ENCODE peak calls at places on chromosome 7, in six cellular contexts. N, W, K, A, Z and I are unnamed samples.

GRCh38 chr7:55965805-55966421 is 1.5 kb downstream of the NIPSNAP2 start:
- DNase-seq in N (no peak), W (peak), K (no peak), A (peak), Z (no peak), I (no peak)

GRCh38 chr7:151626422-151627115 is 106.9 kb upstream of the RHEB start:
- DNase-seq in N (no peak), W (peak), K (peak), A (no peak), Z (no peak), I (no peak)

GRCh38 chr7:22333680-22334141 is 23.2 kb downstream of the RAPGEF5 start:
- DNase-seq in N (no peak), W (peak), K (no peak), A (no peak), Z (no peak), I (no peak)

GRCh38 chr7:142194201-142194600 is 63.7 kb downstream of the PRSS58 start:
- DNase-seq in N (no peak), W (no peak), K (no peak), A (no peak), Z (no peak), I (no peak)

GRCh38 chr7:158524749-158525635 is 62.6 kb downstream of the PTPRN2 start:
- DNase-seq in N (no peak), W (no peak), K (no peak), A (no peak), Z (no peak), I (no peak)

GRCh38 chr7:12244694-12245093 is 33.6 kb downstream of the TMEM106B start:
- DNase-seq in N (no peak), W (no peak), K (no peak), A (no peak), Z (no peak), I (no peak)

GRCh38 chr7:110835209-110835608 is 255.7 kb upstream of the LRRN3 start:
- DNase-seq in N (no peak), W (no peak), K (no peak), A (no peak), Z (no peak), I (no peak)

GRCh38 chr7:40341836-40342235 is 207.0 kb downstream of the SUGCT start:
- DNase-seq in N (no peak), W (no peak), K (no peak), A (no peak), Z (no peak), I (no peak)

GRCh38 chr7:151482883-151483699 is 36.6 kb downstream of the RHEB start:
- DNase-seq in N (no peak), W (no peak), K (no peak), A (no peak), Z (no peak), I (no peak)

GRCh38 chr7:143374556-143374955 is 6.6 kb upstream of the ZYX start:
- DNase-seq in N (no peak), W (no peak), K (no peak), A (no peak), Z (no peak), I (no peak)

GRCh38 chr7:120860151-120860550 is 2.2 kb upstream of the TSPAN12 start:
- DNase-seq in N (no peak), W (no peak), K (no peak), A (no peak), Z (no peak), I (no peak)

GRCh38 chr7:2079332-2080068 is 153.2 kb downstream of the MAD1L1 start:
- DNase-seq in N (peak), W (no peak), K (no peak), A (no peak), Z (no peak), I (no peak)

GRCh38 chr7:159119851-159120539 is 24.7 kb downstream of the VIPR2 start:
- DNase-seq in N (no peak), W (no peak), K (no peak), A (no peak), Z (no peak), I (no peak)

GRCh38 chr7:25928549-25929330 is 223.3 kb upstream of the NFE2L3 start:
- DNase-seq in N (no peak), W (peak), K (no peak), A (no peak), Z (no peak), I (no peak)

GRCh38 chr7:106811472-106811871 is 53.6 kb upstream of the PIK3CG start:
- DNase-seq in N (no peak), W (no peak), K (no peak), A (no peak), Z (no peak), I (no peak)

GRCh38 chr7:128856001-128856718 is 6.5 kb upstream of the ATP6V1F start:
- DNase-seq in N (no peak), W (no peak), K (no peak), A (no peak), Z (no peak), I (no peak)

GRCh38 chr7:2474224-2474623 is 2.0 kb downstream of the GRIFIN start:
- DNase-seq in N (no peak), W (no peak), K (no peak), A (no peak), Z (no peak), I (no peak)

GRCh38 chr7:135714534-135715009 is 13.4 kb downstream of the SLC13A4 start:
- DNase-seq in N (no peak), W (no peak), K (peak), A (no peak), Z (no peak), I (no peak)

GRCh38 chr7:104106106-104106505 is 101.7 kb downstream of the ORC5 start:
- DNase-seq in N (no peak), W (no peak), K (no peak), A (no peak), Z (no peak), I (no peak)

GRCh38 chr7:41830271-41830670 is 127.4 kb upstream of the INHBA start:
- DNase-seq in N (no peak), W (no peak), K (no peak), A (no peak), Z (no peak), I (no peak)

GRCh38 chr7:158321936-158322615 is 265.5 kb downstream of the PTPRN2 start:
- DNase-seq in N (no peak), W (no peak), K (no peak), A (no peak), Z (no peak), I (no peak)

GRCh38 chr7:77702451-77703219 is 6.4 kb downstream of the RSBN1L start:
- DNase-seq in N (no peak), W (no peak), K (no peak), A (no peak), Z (no peak), I (no peak)

GRCh38 chr7:125122225-125122624 is 192.6 kb upstream of the POT1 start:
- DNase-seq in N (no peak), W (no peak), K (no peak), A (no peak), Z (no peak), I (no peak)

GRCh38 chr7:32586291-32587221 is 91.3 kb downstream of the AVL9 start:
- DNase-seq in N (no peak), W (no peak), K (no peak), A (peak), Z (no peak), I (no peak)

GRCh38 chr7:101783381-101784181 is 33.8 kb upstream of the CUX1 start:
- DNase-seq in N (no peak), W (no peak), K (peak), A (no peak), Z (no peak), I (no peak)

GRCh38 chr7:112067205-112067604 is 139.0 kb downstream of the DOCK4 start:
- DNase-seq in N (no peak), W (no peak), K (no peak), A (no peak), Z (no peak), I (no peak)

DNA sequence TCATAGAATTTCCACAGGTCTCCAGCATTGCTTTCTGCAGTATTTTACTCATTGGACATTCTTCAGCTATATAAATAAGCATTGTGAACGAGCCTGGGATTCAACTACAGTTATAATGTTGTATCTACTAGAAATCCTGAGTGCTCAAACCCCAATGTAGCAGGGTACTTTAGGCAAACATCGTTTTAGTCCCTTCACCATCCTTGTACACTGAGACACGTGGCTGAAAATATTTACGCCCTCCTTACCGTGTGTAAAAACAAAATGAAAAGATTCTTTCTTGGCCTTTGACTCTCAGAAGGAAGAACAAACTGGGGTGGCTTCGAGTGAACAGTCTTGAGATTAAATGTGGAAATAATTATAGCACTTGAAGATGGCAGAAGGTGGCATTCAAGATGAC is 25.2 kb downstream of the CDK6 start:
- DNase-seq in N (no peak), W (no peak), K (no peak), A (no peak), Z (no peak), I (no peak)
- TF ChIP-seq CTCF in N (no peak), W (no peak), K (no peak), A (no peak), Z (no peak), I (no peak)

DNA sequence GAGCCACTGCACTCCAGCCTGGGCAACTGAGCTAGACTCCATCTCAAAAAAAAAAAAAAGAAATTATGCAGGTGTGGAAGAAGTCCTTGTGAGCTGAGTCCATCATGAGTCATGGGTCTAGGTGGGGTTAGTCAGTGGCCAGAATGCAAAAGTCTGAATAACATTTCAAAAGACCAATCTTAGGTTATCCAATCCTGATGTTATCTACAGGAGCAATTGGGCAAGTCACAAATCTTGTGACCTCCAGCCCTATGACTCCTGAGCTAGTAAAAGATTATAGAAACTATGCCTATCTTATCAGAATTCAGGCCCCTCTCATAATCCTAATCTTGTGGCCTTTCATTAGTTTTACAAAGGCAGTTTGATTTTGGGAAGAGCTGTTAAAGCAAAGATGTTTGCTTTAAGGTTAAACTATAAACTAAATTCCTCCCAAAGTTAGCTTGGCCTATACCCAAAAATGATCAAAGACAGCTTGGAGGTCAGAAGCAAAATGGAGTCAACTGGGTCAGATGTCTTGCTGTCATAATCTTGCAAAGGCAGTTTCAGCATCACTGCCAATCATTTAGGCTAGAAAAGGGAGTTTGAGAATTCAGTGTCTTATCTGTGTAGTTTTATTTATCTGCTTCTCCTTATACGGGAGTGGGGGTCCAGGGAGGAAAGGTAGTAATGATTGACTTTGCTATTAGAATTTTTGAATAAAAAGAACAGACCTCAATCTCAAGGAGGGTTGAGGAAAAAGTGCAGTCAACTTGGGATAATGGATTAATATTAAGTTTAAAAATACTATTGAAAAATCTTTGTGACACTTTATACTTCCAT is 71.2 kb upstream of the TRIM24 start:
- DNase-seq in N (no peak), W (no peak), K (no peak), A (no peak), Z (no peak), I (no peak)
- TF ChIP-seq CTCF in N (no peak), W (no peak), K (no peak), A (no peak), Z (no peak), I (no peak)

GRCh38 chr7:50315193-50315592 is 10.7 kb downstream of the IKZF1 start:
- DNase-seq in N (no peak), W (no peak), K (no peak), A (no peak), Z (no peak), I (no peak)

GRCh38 chr7:50317221-50317678 is 12.7 kb downstream of the IKZF1 start:
- DNase-seq in N (no peak), W (no peak), K (no peak), A (no peak), Z (no peak), I (no peak)

GRCh38 chr7:50314778-50315177 is 10.3 kb downstream of the IKZF1 start:
- DNase-seq in N (no peak), W (no peak), K (no peak), A (no peak), Z (no peak), I (no peak)

GRCh38 chr7:50315739-50316671 is 11.5 kb downstream of the IKZF1 start:
- DNase-seq in N (no peak), W (no peak), K (peak), A (no peak), Z (no peak), I (no peak)

GRCh38 chr7:50317697-50318640 is 13.5 kb downstream of the IKZF1 start:
- DNase-seq in N (no peak), W (no peak), K (no peak), A (no peak), Z (no peak), I (no peak)
- TF ChIP-seq CTCF in N (no peak), W (no peak), K (no peak), A (no peak), Z (no peak), I (no peak)

GRCh38 chr7:30433082-30433481 is 45.5 kb downstream of the NOD1 start:
- DNase-seq in N (peak), W (peak), K (no peak), A (no peak), Z (peak), I (no peak)

GRCh38 chr7:30427296-30428080 is 51.1 kb downstream of the NOD1 start:
- DNase-seq in N (no peak), W (no peak), K (no peak), A (no peak), Z (peak), I (no peak)

GRCh38 chr7:30430777-30431176 is 47.8 kb downstream of the NOD1 start:
- DNase-seq in N (no peak), W (no peak), K (peak), A (no peak), Z (peak), I (no peak)

GRCh38 chr7:30428586-30429530 is 49.7 kb downstream of the NOD1 start:
- DNase-seq in N (no peak), W (no peak), K (no peak), A (no peak), Z (peak), I (no peak)

GRCh38 chr7:30430300-30430699 is 48.3 kb downstream of the NOD1 start:
- DNase-seq in N (peak), W (peak), K (peak), A (no peak), Z (peak), I (no peak)
- TF ChIP-seq CTCF in N (no peak), W (no peak), K (no peak), A (no peak), Z (no peak), I (no peak)

GRCh38 chr7:768881-769504 is 41.9 kb upstream of the PRKAR1B start:
- DNase-seq in N (no peak), W (peak), K (peak), A (no peak), Z (peak), I (no peak)
- TF ChIP-seq CTCF in N (no peak), W (no peak), K (peak), A (no peak), Z (no peak), I (no peak)

GRCh38 chr7:140326116-140326928 is 72.0 kb downstream of the SLC37A3 start:
- DNase-seq in N (peak), W (peak), K (peak), A (peak), Z (peak), I (no peak)
- TF ChIP-seq CTCF in N (peak), W (peak), K (peak), A (peak), Z (peak), I (peak)

GRCh38 chr7:154569916-154570315 is 433.0 kb downstream of the PAXIP1 start:
- DNase-seq in N (no peak), W (no peak), K (no peak), A (no peak), Z (no peak), I (no peak)

GRCh38 chr7:154571772-154572171 is 431.2 kb downstream of the PAXIP1 start:
- DNase-seq in N (no peak), W (no peak), K (no peak), A (no peak), Z (no peak), I (no peak)

GRCh38 chr7:154568346-154568745 is 434.6 kb downstream of the PAXIP1 start:
- DNase-seq in N (no peak), W (no peak), K (no peak), A (no peak), Z (no peak), I (no peak)

GRCh38 chr7:154564676-154565075 is 438.2 kb downstream of the PAXIP1 start:
- DNase-seq in N (no peak), W (no peak), K (no peak), A (no peak), Z (no peak), I (no peak)

DNA sequence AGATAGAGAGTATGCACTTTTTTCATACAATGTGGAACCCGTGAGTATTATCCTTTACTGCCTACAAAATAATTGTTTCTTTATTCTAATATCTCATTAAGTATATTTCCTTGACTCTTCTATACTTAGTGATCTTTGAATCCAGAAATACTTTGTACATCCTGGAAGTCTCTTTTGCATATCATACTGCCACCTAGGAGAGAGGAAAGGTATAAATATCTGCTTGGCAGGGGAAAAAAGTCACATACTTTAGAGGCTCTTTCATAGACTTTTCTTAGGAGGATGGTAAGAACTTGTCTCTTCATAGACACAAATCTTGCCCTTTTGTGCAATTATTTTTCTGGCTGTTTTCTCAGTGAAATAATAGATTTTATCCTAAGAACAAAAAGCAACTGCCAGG is 436.0 kb downstream of the PAXIP1 start:
- DNase-seq in N (no peak), W (no peak), K (peak), A (no peak), Z (no peak), I (no peak)
- TF ChIP-seq CTCF in N (no peak), W (peak), K (no peak), A (no peak), Z (no peak), I (no peak)